ENCODE peak calls at places on chromosomes 6 and 20, in six cellular contexts. V is ovary; R is astrocyte; J is colonic mucosa; P is AG09309; H is CD8-positive, alpha-beta T cell. W is an unnamed sample.

GRCh38 chr20:44104807-44105517 is 82.0 kb downstream of the JPH2 start:
- DNase-seq in V (no peak), J (no peak), P (no peak), H (no peak), R (peak), W (peak)

GRCh38 chr6:108596947-108597346 is 36.2 kb downstream of the FOXO3 start:
- DNase-seq in P (no peak), H (no peak), V (no peak), R (no peak), J (no peak), W (no peak)

GRCh38 chr6:92777146-92777740 is 642.1 kb downstream of the EPHA7 start:
- DNase-seq in R (peak), P (no peak), H (no peak), J (no peak), V (no peak), W (peak)

GRCh38 chr6:14211596-14211961 is 94.0 kb downstream of the CD83 start:
- DNase-seq in J (peak), V (peak), H (peak), R (peak), P (no peak), W (peak)

GRCh38 chr6:87722831-87723726 is 21.0 kb upstream of the AKIRIN2 start:
- DNase-seq in R (peak), H (no peak), J (peak), P (peak), V (peak), W (peak)

GRCh38 chr6:34680802-34681515 is 15.6 kb downstream of the ILRUN start:
- DNase-seq in H (no peak), P (no peak), R (peak), V (no peak), J (no peak), W (peak)

GRCh38 chr6:12335131-12335527 is 45.0 kb downstream of the EDN1 start:
- DNase-seq in J (no peak), P (no peak), V (no peak), R (no peak), H (no peak), W (no peak)

GRCh38 chr6:45928721-45929305 is 86.8 kb downstream of the CLIC5 start:
- DNase-seq in R (no peak), H (no peak), J (no peak), P (no peak), V (no peak), W (no peak)

GRCh38 chr20:38113401-38114325 is 51.4 kb downstream of the TGM2 start:
- DNase-seq in H (no peak), J (peak), P (no peak), R (no peak), V (no peak), W (no peak)

GRCh38 chr6:168877821-168878282 is 375.8 kb downstream of the THBS2 start:
- DNase-seq in P (no peak), R (no peak), J (peak), H (no peak), V (no peak), W (no peak)

GRCh38 chr6:32984639-32985389 is 16.4 kb downstream of the BRD2 start:
- DNase-seq in R (peak), V (peak), H (peak), P (peak), J (peak), W (peak)

GRCh38 chr20:38932457-38933120 is 6.4 kb downstream of the FAM83D start:
- DNase-seq in R (peak), P (no peak), H (no peak), V (no peak), J (no peak), W (peak)

GRCh38 chr20:45969712-45970634 is 2.0 kb downstream of the ZNF335 start:
- DNase-seq in V (no peak), P (no peak), H (no peak), J (peak), R (peak), W (peak)

DNA sequence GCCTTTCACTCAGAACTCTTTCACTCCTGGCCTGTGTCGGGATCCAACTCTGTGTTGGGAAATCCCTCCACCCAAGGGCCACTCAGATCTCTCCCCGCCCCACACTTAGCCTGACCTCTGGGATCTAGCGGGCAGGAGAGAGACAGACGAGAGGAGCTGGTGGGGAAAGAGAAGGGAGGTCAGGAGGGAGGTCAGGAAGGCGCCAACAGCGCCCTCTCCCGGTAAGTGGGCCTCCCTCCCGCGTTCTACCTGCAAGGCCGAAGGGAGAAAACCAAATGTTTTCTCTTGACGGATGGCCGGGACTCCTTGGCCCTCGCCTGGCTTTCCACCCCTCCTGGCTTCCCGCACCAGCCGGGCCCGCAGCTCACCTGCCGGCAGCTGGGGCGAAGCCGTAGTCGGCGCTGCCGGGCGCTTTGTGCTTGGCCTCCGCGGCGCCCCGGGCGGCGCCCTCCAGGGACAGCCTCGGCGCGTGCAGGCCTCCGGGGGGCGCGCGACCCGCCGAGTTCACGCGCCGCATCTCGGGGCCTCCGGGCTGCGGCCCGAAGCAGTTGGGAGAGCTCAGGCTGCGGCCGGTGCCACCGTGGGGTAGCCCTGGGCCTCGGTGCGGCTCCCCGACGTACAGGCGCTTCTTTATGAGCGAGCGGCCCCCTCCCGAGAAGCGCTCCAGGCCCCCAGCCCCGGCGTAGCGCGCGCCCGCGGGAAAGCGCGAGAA is 38.2 kb downstream of the C6orf132 start:
- DNase-seq in R (no peak), P (no peak), V (peak), H (peak), J (peak), W (peak)
- H3K4me3 ChIP-seq in R (peak), P (no peak), V (peak), H (peak), J (peak), W (peak)

GRCh38 chr20:34729416-34729815 is 25.3 kb downstream of the TP53INP2 start:
- DNase-seq in V (no peak), R (no peak), P (no peak), J (no peak), H (no peak), W (no peak)
- TF ChIP-seq CTCF in V (no peak), R (no peak), P (no peak), J (no peak), H (no peak), W (no peak)

DNA sequence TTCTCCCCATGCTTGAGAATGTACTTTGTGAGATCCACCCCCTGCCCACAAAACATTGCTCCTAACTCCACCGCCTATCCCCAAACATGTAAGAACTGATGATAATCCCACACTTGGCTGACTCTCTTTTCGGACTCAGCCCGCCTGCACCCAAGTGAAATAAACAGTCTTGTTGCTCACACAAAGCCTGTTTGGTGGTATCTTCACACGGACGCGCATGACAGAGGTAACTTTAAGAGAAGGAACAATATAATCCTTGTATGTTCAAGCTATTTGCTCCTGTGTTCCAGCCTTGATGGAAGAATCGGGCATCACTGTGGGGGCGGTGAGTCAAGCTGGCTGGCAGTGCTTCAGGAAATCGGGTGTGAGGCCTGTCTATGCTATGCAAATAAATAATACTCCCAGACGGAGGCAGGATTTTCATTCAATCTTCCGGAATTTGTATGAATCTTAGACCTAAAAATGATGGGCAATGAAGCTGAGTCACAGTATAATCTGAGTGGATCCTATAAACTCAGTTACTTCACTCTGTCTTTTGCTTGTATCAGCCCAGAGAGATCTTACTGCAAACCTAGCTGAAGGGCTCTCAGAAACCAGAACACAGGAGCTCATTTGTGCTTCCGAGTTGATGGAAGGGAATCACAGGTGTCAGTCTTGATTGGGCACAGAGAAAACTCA is 45.2 kb upstream of the NT5E start:
- DNase-seq in V (peak), P (peak), H (no peak), J (peak), R (peak), W (peak)
- H3K4me3 ChIP-seq in V (no peak), P (no peak), H (no peak), J (no peak), R (peak), W (no peak)

GRCh38 chr20:57380081-57380750 is 11.0 kb upstream of the RBM38 start:
- DNase-seq in H (no peak), J (no peak), P (no peak), R (no peak), V (peak), W (no peak)

GRCh38 chr20:57382516-57382915 is 8.7 kb upstream of the RBM38 start:
- DNase-seq in H (no peak), J (no peak), R (no peak), P (no peak), V (no peak), W (no peak)

GRCh38 chr20:57379263-57379647 is 11.9 kb upstream of the RBM38 start:
- DNase-seq in V (no peak), R (no peak), J (no peak), P (no peak), H (no peak), W (no peak)

GRCh38 chr20:57383447-57384347 is 7.5 kb upstream of the RBM38 start:
- DNase-seq in R (no peak), J (peak), V (peak), H (no peak), P (no peak), W (no peak)

DNA sequence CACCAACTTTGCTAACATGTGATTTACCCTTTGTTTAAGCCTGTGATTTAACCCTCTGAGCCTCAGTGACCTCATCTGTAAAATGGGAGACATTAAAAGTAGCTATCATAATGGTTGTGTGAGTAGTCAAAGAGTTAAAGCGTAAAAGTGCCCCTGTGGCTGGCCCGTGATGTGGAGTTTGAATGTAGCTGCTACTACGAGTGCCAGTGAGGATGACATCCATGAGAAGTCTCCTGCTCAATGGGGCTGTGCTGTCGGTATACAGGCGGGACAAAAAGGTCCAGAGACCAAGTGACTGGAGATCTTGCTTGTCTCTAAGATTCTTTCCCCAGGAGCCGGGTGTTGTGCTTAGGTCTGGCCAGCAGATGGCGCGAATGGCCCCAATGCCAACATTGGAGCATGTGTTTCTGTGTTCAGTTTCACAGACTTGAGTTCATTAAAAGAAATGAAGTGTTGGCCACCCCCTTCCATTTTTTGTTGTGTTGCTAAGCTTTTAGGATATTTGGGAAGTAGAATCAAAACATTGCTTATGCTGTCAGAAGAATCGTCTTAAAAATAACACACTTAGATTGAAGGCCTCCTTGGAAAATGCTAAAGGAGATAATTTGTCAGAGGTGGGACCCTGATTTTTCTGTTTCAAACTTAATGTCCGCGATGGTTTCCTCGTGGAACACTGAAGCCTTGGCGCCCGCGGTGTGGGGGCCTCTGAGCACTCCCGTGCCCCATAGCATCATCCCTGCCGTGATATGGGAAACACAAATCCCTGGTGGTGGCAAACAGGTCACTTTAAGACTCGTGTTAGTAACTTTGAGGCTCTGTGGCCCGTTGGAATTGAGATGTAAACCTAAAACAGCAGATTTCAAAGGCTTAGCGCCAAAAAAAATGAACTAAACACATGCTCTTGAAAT is 9.3 kb upstream of the RBM38 start:
- DNase-seq in P (peak), V (peak), H (peak), J (peak), R (peak), W (peak)
- TF ChIP-seq CTCF in P (peak), V (peak), H (peak), J (peak), R (peak), W (peak)

DNA sequence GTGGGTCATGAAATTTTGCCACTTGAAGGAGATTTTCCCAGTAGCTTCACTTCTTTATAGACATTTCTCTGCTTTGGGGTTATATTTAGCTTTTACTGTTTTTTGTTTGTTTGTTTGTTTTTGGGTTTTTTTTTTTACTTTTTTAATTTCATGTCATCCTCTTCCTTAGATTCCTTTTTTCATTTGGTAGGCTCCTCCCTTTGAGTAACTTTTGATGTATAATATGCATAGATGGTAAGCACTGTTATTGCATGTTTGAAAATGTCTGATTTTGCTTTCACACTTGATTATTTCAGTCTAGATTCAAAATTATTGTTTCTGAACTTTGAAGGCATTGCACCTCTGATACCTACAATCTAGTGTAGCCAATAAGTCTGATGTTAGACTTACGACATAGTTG is 37.6 kb downstream of the PLEKHG1 start:
- DNase-seq in J (no peak), V (no peak), H (no peak), R (no peak), P (no peak), W (no peak)
- H3K4me3 ChIP-seq in J (no peak), V (no peak), H (no peak), R (no peak), P (no peak), W (no peak)

DNA sequence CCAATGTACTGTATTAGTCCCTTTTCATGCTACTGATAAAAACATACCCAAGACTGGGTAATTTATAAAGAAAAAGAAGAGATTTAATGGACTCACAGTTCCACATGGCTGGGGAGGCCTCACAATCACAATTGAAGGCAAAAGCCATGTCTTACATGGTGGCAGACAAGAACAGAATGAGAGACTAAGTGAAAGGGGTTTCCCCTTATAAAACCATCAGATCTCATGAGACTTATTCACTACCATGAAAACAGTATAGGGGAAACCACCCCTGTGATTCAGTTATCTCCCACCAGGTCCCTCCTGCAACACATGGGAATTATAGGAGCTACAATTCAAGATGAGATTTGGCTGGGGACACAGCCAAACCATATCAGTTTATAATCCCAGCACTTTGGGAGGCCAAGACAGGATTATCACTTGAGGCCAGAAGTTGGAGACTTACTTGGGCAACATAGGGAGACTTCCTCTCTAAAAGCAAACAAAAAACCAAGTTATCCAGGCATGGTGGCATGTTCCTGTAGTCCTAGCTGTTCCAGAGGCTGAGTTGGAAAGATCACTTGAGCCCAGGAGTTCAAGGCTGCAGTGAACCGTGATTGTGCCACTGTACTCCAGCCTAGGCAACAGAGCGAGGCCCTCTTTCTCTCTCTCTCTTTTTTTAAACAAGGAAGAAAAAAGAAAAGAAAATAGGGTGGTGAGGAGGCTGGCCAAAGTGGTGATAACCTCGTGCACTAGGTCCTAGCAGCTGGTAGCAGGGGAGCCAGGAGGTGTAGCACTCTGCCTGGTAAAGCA is 22.9 kb upstream of the DDR1 start:
- DNase-seq in P (no peak), V (no peak), R (no peak), H (no peak), J (no peak), W (no peak)
- TF ChIP-seq CTCF in P (no peak), V (no peak), R (no peak), H (no peak), J (no peak), W (no peak)

GRCh38 chr6:31332637-31333602 is 24.1 kb downstream of the HLA-B start:
- DNase-seq in V (no peak), H (peak), J (no peak), R (no peak), P (no peak), W (no peak)

DNA sequence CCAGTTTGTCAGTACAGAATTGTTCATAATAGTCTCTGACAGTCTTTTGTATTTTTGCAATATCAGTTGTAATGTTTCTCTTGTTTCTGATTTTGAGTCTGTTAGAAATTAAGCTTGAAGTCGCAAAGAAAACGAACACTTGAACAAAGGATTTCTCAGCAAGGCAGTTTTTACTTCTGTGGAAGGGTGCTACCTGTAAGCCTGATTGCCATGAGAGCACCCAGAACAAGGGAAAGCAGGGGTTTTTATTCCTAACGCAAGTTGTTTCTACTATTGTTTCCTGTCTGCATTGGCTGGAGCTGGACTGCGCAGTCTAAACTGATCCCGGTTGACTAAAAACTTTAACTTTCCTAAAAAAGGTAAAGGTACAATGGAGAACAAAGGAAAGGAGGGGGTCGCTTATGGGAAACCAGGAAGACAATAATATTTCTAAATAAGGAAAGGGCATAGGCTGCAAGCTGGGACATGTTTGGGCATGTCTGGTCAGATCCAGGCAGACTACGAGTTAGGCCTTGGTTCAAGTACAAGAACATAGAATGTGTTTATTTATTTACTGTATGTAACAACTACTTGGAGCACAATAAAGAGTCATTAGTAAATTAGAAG is 28.5 kb downstream of the HLA-B start:
- DNase-seq in V (no peak), P (no peak), H (no peak), J (no peak), R (no peak), W (no peak)
- H3K4me3 ChIP-seq in V (no peak), P (no peak), H (no peak), J (no peak), R (no peak), W (no peak)

W was measured in fibroblast of pulmonary artery.